ENCODE peak calls at places on chromosomes 4 and X, in nine cellular contexts. O is NCI-H1105, N is GM10248, M is right atrium auricular region, P is NAMALWA, E is SW480, D is epithelial cell of esophagus, J is endothelial cell, H is erythroblast. R is an unnamed sample.

GRCh38 chr4:743463-744211 is 38.0 kb downstream of the PCGF3 start:
- DNase-seq in O (no peak), N (no peak), M (no peak), P (no peak), E (no peak), D (no peak), J (no peak), H (no peak), R (no peak)

GRCh38 chrX:134013092-134013497 is 27.7 kb upstream of the GPC3 start:
- DNase-seq in O (no peak), N (no peak), M (no peak), P (no peak), E (no peak), D (peak; percentile 79), J (no peak), H (peak; percentile 0), R (no peak)

GRCh38 chr4:48767530-48767929 is 12.5 kb downstream of the FRYL start:
- DNase-seq in O (no peak), N (no peak), M (no peak), P (no peak), E (no peak), D (no peak), J (no peak), H (no peak), R (no peak)

GRCh38 chr4:173573286-173573685 is 43.3 kb upstream of the HAND2 start:
- DNase-seq in O (no peak), N (no peak), M (no peak), P (no peak), E (no peak), D (no peak), J (no peak), H (no peak), R (no peak)

GRCh38 chr4:2135083-2135482 is 76.0 kb downstream of the NAT8L start:
- DNase-seq in O (no peak), N (no peak), M (no peak), P (peak; percentile 14), E (no peak), D (no peak), J (no peak), H (no peak), R (no peak)

GRCh38 chr4:128757712-128758111 is 51.8 kb upstream of the JADE1 start:
- DNase-seq in O (no peak), N (no peak), M (peak; percentile 65), P (peak; percentile 9), E (no peak), D (no peak), J (no peak), H (no peak), R (no peak)

GRCh38 chr4:19983072-19983471 is 268.6 kb upstream of the SLIT2 start:
- DNase-seq in O (no peak), N (no peak), M (no peak), P (no peak), E (no peak), D (peak; percentile 90), J (no peak), H (no peak), R (no peak)

GRCh38 chr4:108345862-108346530 is 177.3 kb upstream of the LEF1 start:
- DNase-seq in O (no peak), N (no peak), M (no peak), P (no peak), E (peak; percentile 42), D (peak; percentile 23), J (no peak), H (no peak), R (no peak)

GRCh38 chrX:75229774-75230173 is 44.1 kb upstream of the UPRT start:
- DNase-seq in O (no peak), N (no peak), M (no peak), P (no peak), E (no peak), D (no peak), J (no peak), H (no peak), R (no peak)

GRCh38 chr4:7320413-7320812 is 114.3 kb downstream of the PSAPL1 start:
- DNase-seq in O (no peak), N (no peak), M (no peak), P (no peak), E (no peak), D (no peak), J (no peak), H (no peak), R (no peak)

GRCh38 chrX:144006811-144007210 is 122.9 kb downstream of the UBE2NL start:
- DNase-seq in O (no peak), N (no peak), M (no peak), P (no peak), E (peak; percentile 0), D (peak; percentile 81), J (no peak), H (no peak), R (no peak)

GRCh38 chrX:149462849-149463248 is 42.3 kb downstream of the IDS start:
- DNase-seq in O (no peak), N (no peak), M (no peak), P (no peak), E (no peak), D (no peak), J (no peak), H (no peak), R (no peak)

GRCh38 chr4:101527186-101527585 is 179.9 kb upstream of the PPP3CA start:
- DNase-seq in O (no peak), N (peak; percentile 42), M (no peak), P (no peak), E (no peak), D (peak; percentile 48), J (no peak), H (no peak), R (no peak)

GRCh38 chr4:5747746-5748365 is 36.9 kb downstream of the EVC start:
- DNase-seq in O (no peak), N (no peak), M (peak; percentile 84), P (no peak), E (no peak), D (peak; percentile 94), J (no peak), H (no peak), R (no peak)

GRCh38 chrX:18548996-18549395 is 122.9 kb downstream of the RS1 start:
- DNase-seq in O (no peak), N (no peak), M (no peak), P (no peak), E (no peak), D (peak; percentile 62), J (no peak), H (no peak), R (no peak)

GRCh38 chr4:113499696-113500095 is 261.8 kb downstream of the CAMK2D start:
- DNase-seq in O (no peak), N (no peak), M (no peak), P (no peak), E (no peak), D (peak; percentile 44), J (no peak), H (no peak), R (no peak)

GRCh38 chr4:680931-681645 is 6.7 kb downstream of the MYL5 start:
- DNase-seq in O (no peak), N (peak; percentile 81), M (no peak), P (peak; percentile 52), E (no peak), D (peak; percentile 28), J (peak; percentile 57), H (peak; percentile 74), R (peak; percentile 74)

GRCh38 chrX:32871636-32872035 is 339.7 kb downstream of the DMD start:
- DNase-seq in O (no peak), N (no peak), M (no peak), P (no peak), E (no peak), D (peak; percentile 76), J (no peak), H (no peak), R (no peak)

GRCh38 chrX:154043003-154043402 is 23.3 kb upstream of the IRAK1 start:
- DNase-seq in O (no peak), N (no peak), M (no peak), P (no peak), E (no peak), D (peak; percentile 53), J (no peak), H (no peak), R (no peak)

GRCh38 chr4:3342182-3342854 is 49.5 kb downstream of the RGS12 start:
- DNase-seq in O (no peak), N (no peak), M (peak; percentile 53), P (no peak), E (no peak), D (peak; percentile 9), J (no peak), H (no peak), R (no peak)

GRCh38 chr4:8913858-8914460 is 42.3 kb upstream of the HMX1 start:
- DNase-seq in O (no peak), N (no peak), M (peak; percentile 46), P (no peak), E (no peak), D (no peak), J (no peak), H (no peak), R (peak; percentile 7)

GRCh38 chrX:118727686-118728339 is 407 bp downstream of the IL13RA1 start:
- DNase-seq in O (no peak), N (no peak), M (no peak), P (no peak), E (peak; percentile 33), D (no peak), J (peak; percentile 15), H (no peak), R (no peak)

GRCh38 chr4:102815981-102816380 is 11.4 kb downstream of the UBE2D3 start:
- DNase-seq in O (no peak), N (no peak), M (no peak), P (no peak), E (no peak), D (peak; percentile 86), J (no peak), H (no peak), R (no peak)

GRCh38 chr4:7781361-7781760 is 158.3 kb downstream of the AFAP1 start:
- DNase-seq in O (no peak), N (no peak), M (no peak), P (no peak), E (no peak), D (peak; percentile 38), J (peak; percentile 37), H (no peak), R (no peak)

GRCh38 chr4:107736924-107737448 is 17.0 kb upstream of the PAPSS1 start:
- DNase-seq in O (no peak), N (peak; percentile 48), M (no peak), P (peak; percentile 68), E (peak; percentile 50), D (peak; percentile 54), J (peak; percentile 74), H (peak; percentile 64), R (peak; percentile 24)

GRCh38 chrX:133980406-133980805 is 5.0 kb downstream of the GPC3 start:
- DNase-seq in O (no peak), N (no peak), M (no peak), P (no peak), E (no peak), D (no peak), J (no peak), H (no peak), R (no peak)

GRCh38 chr4:128661529-128661928 is 148.0 kb upstream of the JADE1 start:
- DNase-seq in O (no peak), N (no peak), M (no peak), P (no peak), E (no peak), D (no peak), J (no peak), H (no peak), R (no peak)

R was measured in HuH-7.5.